ENCODE peak calls at places on chromosomes 5 and 9, in eight cellular contexts. T is GOT3, I is fibroblast of gingiva, F is GM20000, D is Kasumi-1, X is left cardiac atrium, K is A172, Z is hepatic stellate cell. U is an unnamed sample.
A peak's percentile ranks its signal among the peaks of the same experiment; 100 is the strongest.

GRCh38 chr5:127936439-127936972 is 147.1 kb upstream of the SLC12A2 start:
- DNase-seq in I (no peak), Z (no peak), K (no peak), F (peak; percentile 43), X (no peak), T (no peak), D (no peak), U (no peak)

GRCh38 chr5:168941901-168942300 is 359.0 kb downstream of the SLIT3 start:
- DNase-seq in I (no peak), F (no peak), X (no peak), D (no peak), T (no peak), K (no peak), Z (no peak), U (no peak)

GRCh38 chr5:59937633-59938032 is 44.1 kb upstream of the PDE4D start:
- DNase-seq in D (no peak), F (no peak), Z (no peak), X (no peak), K (no peak), T (no peak), I (no peak), U (no peak)

GRCh38 chr9:34651876-34652602 is at the start of gene IL11RA:
- DNase-seq in K (peak; percentile 87), Z (peak; percentile 98), F (no peak), I (peak; percentile 94), X (peak; percentile 90), T (peak; percentile 16), D (no peak), U (peak; percentile 67)

GRCh38 chr5:167582263-167582662 is 709.2 kb upstream of the WWC1 start:
- DNase-seq in Z (peak; percentile 7), F (no peak), X (no peak), K (peak; percentile 15), T (no peak), D (no peak), I (no peak), U (no peak)

GRCh38 chr5:54445691-54446090 is 9.8 kb upstream of the HSPB3 start:
- DNase-seq in F (no peak), K (no peak), D (no peak), T (no peak), X (no peak), I (no peak), Z (no peak), U (no peak)

GRCh38 chr5:43305948-43306563 is 7.2 kb downstream of the HMGCS1 start:
- DNase-seq in X (no peak), F (peak; percentile 25), Z (peak; percentile 17), T (no peak), K (peak; percentile 70), D (peak; percentile 83), I (peak; percentile 63), U (peak; percentile 30)

GRCh38 chr9:122567901-122568300 is 15.0 kb downstream of the OR1N2 start:
- DNase-seq in K (no peak), T (no peak), F (no peak), Z (no peak), X (no peak), I (no peak), D (no peak), U (no peak)

GRCh38 chr5:4022991-4023390 is 427.4 kb downstream of the IRX1 start:
- DNase-seq in K (no peak), F (no peak), D (no peak), X (peak; percentile 25), I (no peak), Z (no peak), T (no peak), U (no peak)

GRCh38 chr9:33868430-33869000 is 51.6 kb downstream of the UBE2R2 start:
- DNase-seq in T (no peak), I (peak; percentile 73), X (no peak), F (no peak), D (no peak), Z (no peak), K (no peak), U (no peak)

GRCh38 chr9:74245871-74246552 is 251.1 kb upstream of the RORB start:
- DNase-seq in I (no peak), D (peak; percentile 89), K (no peak), Z (no peak), X (no peak), F (no peak), T (no peak), U (no peak)

GRCh38 chr5:154771383-154771901 is 16.3 kb downstream of the LARP1 start:
- DNase-seq in Z (peak; percentile 76), K (no peak), X (peak; percentile 57), I (peak; percentile 82), D (no peak), T (no peak), F (no peak), U (no peak)